ENCODE peak calls at places on chromosomes 13 and 19, in eight cellular contexts. One of them, this sample, is unnamed.

GRCh38 chr13:44396963-44397580 is 23.4 kb downstream of the SERP2 start:
- DNase-seq in posterior cingulate gyrus: no peak
- DNase-seq in hippocampal formation: no peak
- DNase-seq in iPS-NIHi11: peak; percentile 35
- DNase-seq in mesenteric fat pad: no peak
- DNase-seq in stimulated activated CD8-positive, alpha-beta memory T cell treated with anti-CD3 and anti-CD28 coated beads, Interleukin-2, amount 100 ng/mL, for 1 hour: no peak
- DNase-seq in endothelial cell: no peak
- DNase-seq in K562: peak; percentile 24
- DNase-seq in this sample: peak; percentile 83

GRCh38 chr19:10036601-10037071 is 23.4 kb downstream of the RDH8 start:
- DNase-seq in posterior cingulate gyrus: no peak
- DNase-seq in hippocampal formation: no peak
- DNase-seq in stimulated activated CD8-positive, alpha-beta memory T cell treated with anti-CD3 and anti-CD28 coated beads, Interleukin-2, amount 100 ng/mL, for 1 hour: no peak
- DNase-seq in endothelial cell: no peak
- DNase-seq in mesenteric fat pad: no peak
- DNase-seq in iPS-NIHi11: no peak
- DNase-seq in K562: no peak
- DNase-seq in this sample: no peak

GRCh38 chr19:52170304-52170703 is 1.1 kb downstream of the ZNF836 start:
- DNase-seq in K562: no peak
- DNase-seq in iPS-NIHi11: no peak
- DNase-seq in posterior cingulate gyrus: no peak
- DNase-seq in stimulated activated CD8-positive, alpha-beta memory T cell treated with anti-CD3 and anti-CD28 coated beads, Interleukin-2, amount 100 ng/mL, for 1 hour: no peak
- DNase-seq in mesenteric fat pad: no peak
- DNase-seq in endothelial cell: no peak
- DNase-seq in hippocampal formation: no peak
- DNase-seq in this sample: peak; percentile 57

GRCh38 chr19:54470991-54471782 is 1.9 kb downstream of the CDC42EP5 start:
- DNase-seq in K562: peak; percentile 7
- DNase-seq in endothelial cell: no peak
- DNase-seq in mesenteric fat pad: no peak
- DNase-seq in stimulated activated CD8-positive, alpha-beta memory T cell treated with anti-CD3 and anti-CD28 coated beads, Interleukin-2, amount 100 ng/mL, for 1 hour: no peak
- DNase-seq in hippocampal formation: peak; percentile 5
- DNase-seq in iPS-NIHi11: peak; percentile 56
- DNase-seq in posterior cingulate gyrus: peak; percentile 29
- DNase-seq in this sample: peak; percentile 72

GRCh38 chr13:33868343-33868994 is 50.5 kb downstream of the RFC3 start:
- DNase-seq in stimulated activated CD8-positive, alpha-beta memory T cell treated with anti-CD3 and anti-CD28 coated beads, Interleukin-2, amount 100 ng/mL, for 1 hour: no peak
- DNase-seq in iPS-NIHi11: no peak
- DNase-seq in posterior cingulate gyrus: no peak
- DNase-seq in mesenteric fat pad: no peak
- DNase-seq in K562: no peak
- DNase-seq in hippocampal formation: no peak
- DNase-seq in endothelial cell: no peak
- DNase-seq in this sample: no peak

GRCh38 chr13:29427937-29428309 is 167.6 kb downstream of the SLC7A1 start:
- DNase-seq in hippocampal formation: no peak
- DNase-seq in posterior cingulate gyrus: no peak
- DNase-seq in stimulated activated CD8-positive, alpha-beta memory T cell treated with anti-CD3 and anti-CD28 coated beads, Interleukin-2, amount 100 ng/mL, for 1 hour: no peak
- DNase-seq in iPS-NIHi11: no peak
- DNase-seq in K562: no peak
- DNase-seq in endothelial cell: no peak
- DNase-seq in mesenteric fat pad: no peak
- DNase-seq in this sample: no peak

GRCh38 chr13:34076319-34076718 is 258.4 kb downstream of the RFC3 start:
- DNase-seq in hippocampal formation: no peak
- DNase-seq in stimulated activated CD8-positive, alpha-beta memory T cell treated with anti-CD3 and anti-CD28 coated beads, Interleukin-2, amount 100 ng/mL, for 1 hour: no peak
- DNase-seq in mesenteric fat pad: no peak
- DNase-seq in iPS-NIHi11: no peak
- DNase-seq in posterior cingulate gyrus: no peak
- DNase-seq in endothelial cell: no peak
- DNase-seq in K562: no peak
- DNase-seq in this sample: no peak

GRCh38 chr13:58343081-58343480 is 711.5 kb downstream of the PCDH17 start:
- DNase-seq in hippocampal formation: no peak
- DNase-seq in posterior cingulate gyrus: no peak
- DNase-seq in endothelial cell: no peak
- DNase-seq in mesenteric fat pad: no peak
- DNase-seq in stimulated activated CD8-positive, alpha-beta memory T cell treated with anti-CD3 and anti-CD28 coated beads, Interleukin-2, amount 100 ng/mL, for 1 hour: no peak
- DNase-seq in K562: no peak
- DNase-seq in iPS-NIHi11: no peak
- DNase-seq in this sample: no peak

GRCh38 chr13:93045836-93046235 is 180.8 kb upstream of the GPC6 start:
- DNase-seq in endothelial cell: no peak
- DNase-seq in hippocampal formation: no peak
- DNase-seq in mesenteric fat pad: no peak
- DNase-seq in iPS-NIHi11: no peak
- DNase-seq in stimulated activated CD8-positive, alpha-beta memory T cell treated with anti-CD3 and anti-CD28 coated beads, Interleukin-2, amount 100 ng/mL, for 1 hour: no peak
- DNase-seq in posterior cingulate gyrus: no peak
- DNase-seq in K562: no peak
- DNase-seq in this sample: no peak

GRCh38 chr19:35879770-35880317 is 11.5 kb downstream of the APLP1 start:
- DNase-seq in K562: peak; percentile 91
- DNase-seq in mesenteric fat pad: peak; percentile 96
- DNase-seq in stimulated activated CD8-positive, alpha-beta memory T cell treated with anti-CD3 and anti-CD28 coated beads, Interleukin-2, amount 100 ng/mL, for 1 hour: no peak
- DNase-seq in hippocampal formation: peak; percentile 45
- DNase-seq in endothelial cell: peak; percentile 94
- DNase-seq in iPS-NIHi11: peak; percentile 96
- DNase-seq in posterior cingulate gyrus: peak; percentile 80
- DNase-seq in this sample: peak; percentile 98

GRCh38 chr13:112703449-112703848 is 13.6 kb downstream of the ATP11A start:
- DNase-seq in K562: no peak
- DNase-seq in iPS-NIHi11: no peak
- DNase-seq in hippocampal formation: no peak
- DNase-seq in mesenteric fat pad: no peak
- DNase-seq in endothelial cell: no peak
- DNase-seq in stimulated activated CD8-positive, alpha-beta memory T cell treated with anti-CD3 and anti-CD28 coated beads, Interleukin-2, amount 100 ng/mL, for 1 hour: no peak
- DNase-seq in posterior cingulate gyrus: no peak
- DNase-seq in this sample: no peak

GRCh38 chr13:103101902-103102301 is 35.7 kb upstream of the SLC10A2 start:
- DNase-seq in mesenteric fat pad: no peak
- DNase-seq in stimulated activated CD8-positive, alpha-beta memory T cell treated with anti-CD3 and anti-CD28 coated beads, Interleukin-2, amount 100 ng/mL, for 1 hour: no peak
- DNase-seq in iPS-NIHi11: no peak
- DNase-seq in hippocampal formation: no peak
- DNase-seq in K562: no peak
- DNase-seq in posterior cingulate gyrus: no peak
- DNase-seq in endothelial cell: no peak
- DNase-seq in this sample: no peak

GRCh38 chr13:45700971-45701900 is 884 bp upstream of the CBY2 start:
- DNase-seq in mesenteric fat pad: no peak
- DNase-seq in endothelial cell: no peak
- DNase-seq in iPS-NIHi11: peak; percentile 39
- DNase-seq in K562: peak; percentile 13
- DNase-seq in posterior cingulate gyrus: no peak
- DNase-seq in stimulated activated CD8-positive, alpha-beta memory T cell treated with anti-CD3 and anti-CD28 coated beads, Interleukin-2, amount 100 ng/mL, for 1 hour: no peak
- DNase-seq in hippocampal formation: no peak
- DNase-seq in this sample: no peak

GRCh38 chr19:10874019-10874418 is 2.7 kb downstream of the CARM1 start:
- DNase-seq in K562: no peak
- DNase-seq in iPS-NIHi11: no peak
- DNase-seq in hippocampal formation: no peak
- DNase-seq in posterior cingulate gyrus: no peak
- DNase-seq in stimulated activated CD8-positive, alpha-beta memory T cell treated with anti-CD3 and anti-CD28 coated beads, Interleukin-2, amount 100 ng/mL, for 1 hour: no peak
- DNase-seq in endothelial cell: no peak
- DNase-seq in mesenteric fat pad: no peak
- DNase-seq in this sample: no peak

GRCh38 chr19:46731007-46731501 is 14.1 kb upstream of the PRKD2 start:
- DNase-seq in iPS-NIHi11: no peak
- DNase-seq in posterior cingulate gyrus: peak; percentile 23
- DNase-seq in endothelial cell: no peak
- DNase-seq in K562: peak; percentile 85
- DNase-seq in hippocampal formation: peak; percentile 19
- DNase-seq in mesenteric fat pad: no peak
- DNase-seq in stimulated activated CD8-positive, alpha-beta memory T cell treated with anti-CD3 and anti-CD28 coated beads, Interleukin-2, amount 100 ng/mL, for 1 hour: no peak
- DNase-seq in this sample: no peak

GRCh38 chr19:48206402-48207093 is 36.1 kb downstream of the ZSWIM9 start:
- DNase-seq in K562: peak; percentile 42
- DNase-seq in stimulated activated CD8-positive, alpha-beta memory T cell treated with anti-CD3 and anti-CD28 coated beads, Interleukin-2, amount 100 ng/mL, for 1 hour: no peak
- DNase-seq in endothelial cell: no peak
- DNase-seq in iPS-NIHi11: no peak
- DNase-seq in posterior cingulate gyrus: no peak
- DNase-seq in mesenteric fat pad: no peak
- DNase-seq in hippocampal formation: no peak
- DNase-seq in this sample: no peak

GRCh38 chr13:103952183-103952582 is 886.0 kb upstream of the SLC10A2 start:
- DNase-seq in mesenteric fat pad: no peak
- DNase-seq in endothelial cell: no peak
- DNase-seq in iPS-NIHi11: no peak
- DNase-seq in hippocampal formation: no peak
- DNase-seq in posterior cingulate gyrus: no peak
- DNase-seq in K562: no peak
- DNase-seq in stimulated activated CD8-positive, alpha-beta memory T cell treated with anti-CD3 and anti-CD28 coated beads, Interleukin-2, amount 100 ng/mL, for 1 hour: no peak
- DNase-seq in this sample: no peak

GRCh38 chr13:83883061-83883523 is 818 bp upstream of the SLITRK1 start:
- DNase-seq in hippocampal formation: peak; percentile 65
- DNase-seq in iPS-NIHi11: peak; percentile 20
- DNase-seq in posterior cingulate gyrus: peak; percentile 44
- DNase-seq in endothelial cell: no peak
- DNase-seq in K562: no peak
- DNase-seq in mesenteric fat pad: no peak
- DNase-seq in stimulated activated CD8-positive, alpha-beta memory T cell treated with anti-CD3 and anti-CD28 coated beads, Interleukin-2, amount 100 ng/mL, for 1 hour: no peak
- DNase-seq in this sample: peak; percentile 57

GRCh38 chr13:43006893-43007631 is 15.0 kb upstream of the EPSTI1 start:
- DNase-seq in stimulated activated CD8-positive, alpha-beta memory T cell treated with anti-CD3 and anti-CD28 coated beads, Interleukin-2, amount 100 ng/mL, for 1 hour: no peak
- DNase-seq in K562: no peak
- DNase-seq in mesenteric fat pad: no peak
- DNase-seq in endothelial cell: no peak
- DNase-seq in hippocampal formation: no peak
- DNase-seq in iPS-NIHi11: no peak
- DNase-seq in posterior cingulate gyrus: no peak
- DNase-seq in this sample: no peak

GRCh38 chr19:8361921-8362793 is 1.8 kb upstream of the ANGPTL4 start:
- DNase-seq in iPS-NIHi11: peak; percentile 67
- DNase-seq in mesenteric fat pad: peak; percentile 97
- DNase-seq in hippocampal formation: peak; percentile 56
- DNase-seq in stimulated activated CD8-positive, alpha-beta memory T cell treated with anti-CD3 and anti-CD28 coated beads, Interleukin-2, amount 100 ng/mL, for 1 hour: no peak
- DNase-seq in K562: no peak
- DNase-seq in posterior cingulate gyrus: peak; percentile 45
- DNase-seq in endothelial cell: no peak
- DNase-seq in this sample: no peak

This sample was measured in endodermal cell.